ENCODE peak calls at places on chromosome 7, in ten cellular contexts. B is CD8-positive, alpha-beta T cell; F is neuronal stem cell; Z is keratinocyte; U is Peyer's patch; M is cardiac muscle cell; O is pancreas; G is mesenchymal stem cell; C is tibial artery; N is spleen. X is an unnamed sample.

GRCh38 chr7:33996899-33997298 is 91.6 kb downstream of the BMPER start:
- DNase-seq in B (no peak), O (no peak), N (no peak), G (peak; percentile 9), Z (no peak), M (no peak), U (no peak), C (no peak), F (no peak), X (no peak)

GRCh38 chr7:122746948-122747347 is 44.2 kb upstream of the RNF148 start:
- DNase-seq in U (no peak), M (no peak), Z (no peak), F (no peak), N (no peak), O (no peak), B (no peak), G (no peak), C (no peak), X (no peak)

GRCh38 chr7:64619705-64620104 is 46.2 kb upstream of the ZNF107 start:
- DNase-seq in O (no peak), C (no peak), N (no peak), Z (no peak), M (no peak), F (no peak), U (no peak), B (no peak), G (peak; percentile 6), X (no peak)

GRCh38 chr7:48755061-48755555 is 169.2 kb upstream of the CDC14C start:
- DNase-seq in F (no peak), C (no peak), G (no peak), N (no peak), M (no peak), U (no peak), O (no peak), B (no peak), Z (no peak), X (no peak)

GRCh38 chr7:57204411-57204811 is 72.2 kb upstream of the ZNF479 start:
- DNase-seq in F (no peak), B (no peak), G (no peak), N (peak; percentile 55), O (no peak), M (no peak), Z (no peak), U (no peak), C (no peak), X (no peak)

GRCh38 chr7:145082366-145083240 is 246.8 kb upstream of the TPK1 start:
- DNase-seq in M (no peak), O (no peak), C (no peak), B (no peak), Z (no peak), N (no peak), F (no peak), U (no peak), G (no peak), X (no peak)

GRCh38 chr7:55128693-55129394 is 110.0 kb downstream of the EGFR start:
- DNase-seq in U (no peak), C (peak; percentile 54), N (no peak), F (no peak), M (peak; percentile 85), G (peak; percentile 64), Z (no peak), B (no peak), O (no peak), X (no peak)

GRCh38 chr7:38242814-38243213 is 30.6 kb downstream of the TARP start:
- DNase-seq in O (no peak), G (no peak), U (no peak), B (no peak), M (no peak), F (no peak), N (no peak), Z (no peak), C (no peak), X (no peak)

GRCh38 chr7:108146070-108146842 is 16.1 kb upstream of the LAMB4 start:
- DNase-seq in M (peak; percentile 91), B (no peak), G (peak; percentile 83), Z (no peak), U (peak; percentile 45), C (peak; percentile 64), N (no peak), O (no peak), F (peak; percentile 78), X (peak; percentile 71)

GRCh38 chr7:148296994-148297644 is 293.4 kb upstream of the C7orf33 start:
- DNase-seq in C (no peak), G (no peak), N (no peak), M (no peak), O (no peak), F (no peak), B (no peak), Z (no peak), U (no peak), X (no peak)

GRCh38 chr7:155361363-155361680 is 63.6 kb downstream of the INSIG1 start:
- DNase-seq in G (no peak), Z (no peak), N (peak; percentile 64), M (no peak), O (peak; percentile 32), F (no peak), U (no peak), C (no peak), B (no peak), X (no peak)

DNA sequence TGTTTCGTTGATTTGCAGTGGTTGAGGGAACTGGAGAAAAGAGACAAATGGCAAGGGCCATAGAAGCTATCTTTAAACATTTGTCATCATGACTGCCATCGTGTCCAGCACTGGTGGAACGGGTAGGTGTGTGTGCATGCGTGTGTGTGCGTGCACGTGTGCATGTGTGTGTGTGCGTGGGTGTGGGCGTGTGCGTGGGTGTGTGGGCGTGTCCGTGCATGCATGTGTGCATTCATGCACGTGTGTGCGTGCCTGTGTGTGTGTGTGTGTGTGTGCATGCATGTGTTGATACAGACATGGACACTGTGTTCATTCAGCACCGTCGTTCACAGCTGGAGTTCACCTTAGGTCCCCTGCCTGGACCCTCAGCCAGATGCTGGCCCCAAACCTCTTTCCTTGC is 38.1 kb upstream of the AP5Z1 start:
- DNase-seq in F (no peak), N (no peak), C (no peak), O (no peak), B (no peak), U (no peak), G (no peak), Z (no peak), M (no peak), X (no peak)
- H3K4me1 ChIP-seq in F (peaks cover 14% of the 10 kb centered on the region), N (peaks cover 78% of the 10 kb centered on the region), C (peaks cover 23% of the 10 kb centered on the region), O (no peaks in the 10 kb centered on the region), B (peaks cover 45% of the 10 kb centered on the region), U (no peaks in the 10 kb centered on the region), G (peaks cover 37% of the 10 kb centered on the region), Z (no peaks in the 10 kb centered on the region), M (peaks cover 32% of the 10 kb centered on the region), X (peaks cover 19% of the 10 kb centered on the region)

DNA sequence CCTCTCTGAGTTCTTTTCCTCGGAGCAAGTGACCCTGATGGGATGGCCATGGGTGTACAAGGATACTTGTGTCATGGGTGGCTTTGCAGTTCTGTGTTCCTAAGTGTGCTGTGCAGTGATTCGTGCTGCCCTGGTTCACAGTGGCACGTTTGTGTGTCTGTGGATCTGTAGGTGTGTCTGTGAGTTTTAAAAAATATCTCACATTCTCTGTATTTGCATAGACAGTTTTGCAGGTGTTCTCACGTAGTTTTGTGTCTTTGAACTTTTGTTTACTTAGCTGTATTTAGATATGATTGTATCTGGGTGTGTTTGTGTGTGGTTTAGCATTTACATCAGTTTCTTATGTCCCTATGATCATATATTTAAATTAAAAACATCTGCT is 3.7 kb downstream of the ZNF775 start:
- DNase-seq in O (no peak), C (no peak), G (no peak), M (no peak), N (no peak), B (no peak), F (no peak), Z (no peak), U (no peak), X (no peak)
- H3K4me1 ChIP-seq in O (peaks cover 8% of the 10 kb centered on the region), C (peaks cover 5% of the 10 kb centered on the region), G (peaks cover 21% of the 10 kb centered on the region), M (peaks cover 31% of the 10 kb centered on the region), N (peaks cover 65% of the 10 kb centered on the region), B (peaks cover 17% of the 10 kb centered on the region), F (peaks cover 60% of the 10 kb centered on the region), Z (peaks cover 22% of the 10 kb centered on the region), U (no peaks in the 10 kb centered on the region), X (peaks cover 40% of the 10 kb centered on the region)

GRCh38 chr7:90894122-90894521 is 298.0 kb downstream of the CDK14 start:
- DNase-seq in G (no peak), U (no peak), F (no peak), M (no peak), O (no peak), B (no peak), Z (no peak), C (no peak), N (no peak), X (no peak)

GRCh38 chr7:90892213-90892612 is 296.1 kb downstream of the CDK14 start:
- DNase-seq in O (no peak), N (no peak), B (no peak), U (no peak), M (peak; percentile 20), C (no peak), Z (no peak), G (peak; percentile 8), F (no peak), X (no peak)

GRCh38 chr7:90889210-90889609 is 293.1 kb downstream of the CDK14 start:
- DNase-seq in N (no peak), G (no peak), Z (no peak), C (no peak), B (no peak), M (no peak), F (no peak), U (no peak), O (no peak), X (no peak)

GRCh38 chr7:90891529-90891928 is 295.4 kb downstream of the CDK14 start:
- DNase-seq in F (no peak), O (no peak), C (no peak), G (no peak), B (no peak), N (no peak), M (no peak), Z (no peak), U (no peak), X (no peak)

DNA sequence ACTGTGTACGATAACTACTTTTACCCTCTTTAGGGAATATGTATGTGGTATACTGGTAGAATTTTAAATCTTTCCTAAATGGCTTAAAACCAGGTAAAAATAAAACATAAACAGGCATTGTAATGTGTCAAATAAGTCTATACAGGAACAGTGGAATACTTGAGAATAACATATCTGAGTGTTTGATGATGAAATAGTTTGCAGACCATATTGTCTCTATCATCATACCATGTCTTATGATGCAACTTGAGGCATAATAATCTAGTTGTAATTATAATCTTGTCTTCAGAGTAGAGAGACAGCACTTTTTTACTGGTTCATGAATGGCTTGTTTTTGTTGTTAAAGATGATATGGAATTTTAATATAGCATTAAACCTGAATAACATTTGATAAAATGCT is 293.5 kb downstream of the CDK14 start:
- DNase-seq in U (no peak), M (peak; percentile 32), B (no peak), O (no peak), C (no peak), N (no peak), Z (no peak), G (no peak), F (no peak), X (no peak)
- H3K4me1 ChIP-seq in U (no peaks in the 10 kb centered on the region), M (no peaks in the 10 kb centered on the region), B (no peaks in the 10 kb centered on the region), O (no peaks in the 10 kb centered on the region), C (peaks cover 22% of the 10 kb centered on the region), N (no peaks in the 10 kb centered on the region), Z (no peaks in the 10 kb centered on the region), G (no peaks in the 10 kb centered on the region), F (no peaks in the 10 kb centered on the region), X (no peaks in the 10 kb centered on the region)

DNA sequence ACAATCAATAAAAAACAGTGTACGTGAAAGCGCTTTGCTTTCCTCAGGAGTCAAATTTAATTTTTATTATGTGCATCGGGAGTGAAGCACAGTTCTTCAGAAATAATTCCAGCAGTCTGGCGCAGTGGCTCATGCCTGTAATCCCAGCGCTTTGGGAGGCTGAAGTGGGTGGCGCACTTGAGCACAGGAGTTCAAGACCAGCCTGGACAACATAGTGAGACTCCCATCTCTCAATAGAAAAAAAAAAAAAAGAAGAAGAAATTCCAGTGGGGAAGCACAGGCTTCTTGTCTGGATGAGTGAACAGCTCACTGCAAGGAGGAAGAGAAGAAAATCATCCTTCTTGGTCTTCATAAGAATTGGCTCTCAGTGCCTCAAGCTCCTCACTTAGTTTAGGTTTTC is 27.8 kb downstream of the LMTK2 start:
- DNase-seq in C (no peak), G (no peak), N (no peak), U (no peak), F (no peak), O (no peak), B (no peak), Z (no peak), M (no peak), X (no peak)
- H3K4me1 ChIP-seq in C (no peaks in the 10 kb centered on the region), G (peaks cover 8% of the 10 kb centered on the region), N (peaks cover 100% of the 10 kb centered on the region), U (peaks cover 13% of the 10 kb centered on the region), F (peaks cover 2% of the 10 kb centered on the region), O (peaks cover 24% of the 10 kb centered on the region), B (peaks cover 33% of the 10 kb centered on the region), Z (peaks cover 29% of the 10 kb centered on the region), M (peaks cover 18% of the 10 kb centered on the region), X (peaks cover 42% of the 10 kb centered on the region)

X was measured in Panc1.